ENCODE peak calls at places on chromosomes 2 and 18, in seven cellular contexts. X is osteocyte, L is frontal cortex, W is psoas muscle, A is cardiac fibroblast, Z is HCT116, E is activated T-cell treated with anti-CD3 and anti-CD28 coated beads for 1 hour. I is an unnamed sample.

GRCh38 chr2:191927319-191927867 is 80.5 kb upstream of the CAVIN2 start:
- DNase-seq in W (no peak), L (peak), E (no peak), X (no peak), A (peak), Z (peak), I (no peak)

GRCh38 chr18:28637897-28638296 is 461.0 kb upstream of the CDH2 start:
- DNase-seq in Z (no peak), L (no peak), X (no peak), W (no peak), E (no peak), A (peak), I (no peak)

GRCh38 chr2:118224888-118225264 is 136.6 kb downstream of the INSIG2 start:
- DNase-seq in A (no peak), L (no peak), Z (no peak), E (no peak), W (no peak), X (no peak), I (no peak)

GRCh38 chr2:229474125-229474524 is 203.0 kb upstream of the PID1 start:
- DNase-seq in W (no peak), E (no peak), A (no peak), Z (no peak), L (no peak), X (no peak), I (no peak)

GRCh38 chr18:76380791-76381405 is 114.1 kb downstream of the ZNF516 start:
- DNase-seq in L (no peak), E (no peak), A (no peak), X (no peak), Z (peak), W (no peak), I (no peak)

GRCh38 chr2:20438334-20439192 is 8.3 kb upstream of the RHOB start:
- DNase-seq in Z (no peak), E (no peak), W (no peak), A (peak), L (no peak), X (no peak), I (no peak)

GRCh38 chr2:143801561-143801960 is 672.3 kb downstream of the ARHGAP15 start:
- DNase-seq in L (no peak), W (no peak), Z (no peak), A (no peak), E (no peak), X (no peak), I (no peak)

GRCh38 chr18:57881818-57882413 is 78.8 kb upstream of the ATP8B1 start:
- DNase-seq in A (peak), E (peak), W (peak), Z (peak), L (peak), X (peak), I (peak)

GRCh38 chr2:232170391-232170790 is 208.2 kb upstream of the ALPP start:
- DNase-seq in Z (no peak), X (no peak), L (no peak), W (no peak), E (no peak), A (no peak), I (no peak)

GRCh38 chr2:237866119-237866621 is 6.7 kb downstream of the RAMP1 start:
- DNase-seq in Z (no peak), X (peak), L (peak), W (peak), A (peak), E (no peak), I (no peak)

GRCh38 chr2:158486150-158486969 is 29.6 kb downstream of the PKP4 start:
- DNase-seq in A (no peak), X (no peak), E (no peak), W (no peak), Z (no peak), L (no peak), I (no peak)

GRCh38 chr2:207770602-207771404 is 1.1 kb upstream of the FZD5 start:
- DNase-seq in X (no peak), E (no peak), L (peak), W (peak), Z (no peak), A (no peak), I (no peak)

GRCh38 chr2:10079192-10079930 is 850 bp downstream of the CYS1 start:
- DNase-seq in A (peak), L (peak), E (no peak), W (peak), X (no peak), Z (no peak), I (peak)

I was measured in hypothalamus.